ENCODE peak calls at places on chromosomes 5 and 9, in four cellular contexts. U is K562, L is HepG2, I is H1. K is an unnamed sample.

GRCh38 chr9:70816891-70817290 is 304.5 kb downstream of the TRPM3 start:
- DNase-seq in U (no peak), L (no peak), I (no peak), K (no peak)

GRCh38 chr9:76333319-76333880 is 60.8 kb downstream of the RFK start:
- DNase-seq in U (no peak), L (no peak), I (no peak), K (no peak)

GRCh38 chr9:27473135-27473534 is 51.0 kb upstream of the IFNK start:
- DNase-seq in U (peak), L (no peak), I (no peak), K (no peak)

GRCh38 chr9:121194730-121195129 is 6.9 kb downstream of the RAB14 start:
- DNase-seq in U (no peak), L (no peak), I (no peak), K (no peak)

GRCh38 chr5:151406322-151406947 is 41.0 kb upstream of the SLC36A1 start:
- DNase-seq in U (peak), L (peak), I (no peak), K (peak)

GRCh38 chr9:69379250-69379982 is 54.4 kb downstream of the ENTREP1 start:
- DNase-seq in U (no peak), L (no peak), I (no peak), K (peak)

GRCh38 chr5:42645138-42645537 is 111.5 kb upstream of the CCDC152 start:
- DNase-seq in U (no peak), L (no peak), I (no peak), K (no peak)

GRCh38 chr5:177134653-177135225 is 1.2 kb downstream of the NSD1 start:
- DNase-seq in U (no peak), L (no peak), I (no peak), K (no peak)

GRCh38 chr5:163509288-163510040 is 4.0 kb downstream of the MAT2B start:
- DNase-seq in U (no peak), L (peak), I (no peak), K (no peak)

GRCh38 chr9:86642721-86643120 is 288.5 kb upstream of the TUT7 start:
- DNase-seq in U (no peak), L (no peak), I (no peak), K (no peak)

GRCh38 chr5:104297076-104297475 is 734.5 kb upstream of the NUDT12 start:
- DNase-seq in U (no peak), L (no peak), I (no peak), K (no peak)

GRCh38 chr9:133838859-133839507 is 100.8 kb upstream of the SARDH start:
- DNase-seq in U (no peak), L (no peak), I (no peak), K (no peak)

GRCh38 chr9:99257723-99258364 is 35.8 kb downstream of the SEC61B start:
- DNase-seq in U (no peak), L (no peak), I (no peak), K (no peak)

GRCh38 chr9:116098476-116098875 is 55.1 kb upstream of the PAPPA start:
- DNase-seq in U (no peak), L (no peak), I (no peak), K (no peak)

GRCh38 chr5:101785090-101785489 is 511.0 kb downstream of the SLCO4C1 start:
- DNase-seq in U (no peak), L (no peak), I (no peak), K (no peak)

GRCh38 chr5:150255659-150256415 is 33.7 kb downstream of the CAMK2A start:
- DNase-seq in U (no peak), L (peak), I (no peak), K (no peak)

GRCh38 chr5:133222040-133222439 is 170.2 kb downstream of the HSPA4 start:
- DNase-seq in U (no peak), L (no peak), I (no peak), K (no peak)

GRCh38 chr9:93268551-93269314 is 84.8 kb downstream of the WNK2 start:
- DNase-seq in U (no peak), L (no peak), I (no peak), K (no peak)

GRCh38 chr5:147669113-147669869 is 113.2 kb downstream of the JAKMIP2 start:
- DNase-seq in U (no peak), L (no peak), I (no peak), K (no peak)

GRCh38 chr9:591292-591691 is 250.2 kb upstream of the DMRT1 start:
- DNase-seq in U (no peak), L (no peak), I (no peak), K (peak)

GRCh38 chr5:61790007-61790406 is 457.9 kb downstream of the ZSWIM6 start:
- DNase-seq in U (no peak), L (no peak), I (no peak), K (no peak)

DNA sequence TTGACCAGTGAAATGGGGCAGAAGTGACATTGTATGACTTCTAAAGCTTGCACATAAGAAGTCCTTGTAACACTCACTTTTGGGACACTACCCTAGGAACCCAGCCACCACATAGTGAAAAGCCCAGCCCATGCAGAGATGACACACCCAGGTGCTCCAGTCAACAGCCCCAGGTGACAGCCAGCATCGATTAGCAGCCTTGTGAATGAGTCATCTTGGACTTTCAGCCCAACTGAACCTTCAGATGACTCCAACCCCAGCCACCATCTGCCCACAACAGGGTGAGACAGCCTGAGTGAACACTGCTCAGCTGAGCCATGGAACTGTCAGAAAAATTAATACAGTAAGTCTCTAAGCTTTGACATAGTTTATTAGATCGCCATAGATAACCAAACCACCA is 458.6 kb downstream of the ZSWIM6 start:
- DNase-seq in U (no peak), L (peak), I (no peak), K (no peak)
- TF ChIP-seq JUN in U (no peak), L (peak), I (no peak), K (no peak)

GRCh38 chr9:78927099-78927940 is 630.4 kb downstream of the PSAT1 start:
- DNase-seq in U (no peak), L (no peak), I (no peak), K (no peak)

GRCh38 chr9:78918976-78919375 is 622.1 kb downstream of the PSAT1 start:
- DNase-seq in U (no peak), L (no peak), I (no peak), K (no peak)

GRCh38 chr9:78923966-78924659 is 627.2 kb downstream of the PSAT1 start:
- DNase-seq in U (no peak), L (no peak), I (no peak), K (no peak)

GRCh38 chr9:78919701-78920100 is 622.8 kb downstream of the PSAT1 start:
- DNase-seq in U (no peak), L (no peak), I (no peak), K (no peak)

DNA sequence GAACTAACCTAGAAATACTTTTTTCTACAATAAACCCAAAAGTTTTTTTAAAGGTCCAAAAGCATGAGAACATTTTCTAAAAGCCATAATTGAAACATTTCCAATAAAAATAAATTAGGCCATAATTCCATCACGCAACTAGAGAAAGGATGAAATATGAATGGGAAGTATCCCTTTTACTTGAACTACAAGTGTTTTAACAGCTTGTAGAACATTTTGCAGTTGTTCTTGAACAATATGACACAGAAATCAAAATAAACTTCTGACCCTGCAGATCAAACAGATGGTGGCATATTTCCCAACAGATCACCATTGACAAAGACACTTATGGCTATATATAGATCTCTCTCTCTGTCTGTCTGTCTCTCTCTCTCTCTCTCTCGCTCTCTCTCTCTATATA is 624.4 kb downstream of the PSAT1 start:
- DNase-seq in U (no peak), L (no peak), I (no peak), K (no peak)
- TF ChIP-seq RNF2 in U (no peak), L (no peak), I (no peak), K (no peak)

DNA sequence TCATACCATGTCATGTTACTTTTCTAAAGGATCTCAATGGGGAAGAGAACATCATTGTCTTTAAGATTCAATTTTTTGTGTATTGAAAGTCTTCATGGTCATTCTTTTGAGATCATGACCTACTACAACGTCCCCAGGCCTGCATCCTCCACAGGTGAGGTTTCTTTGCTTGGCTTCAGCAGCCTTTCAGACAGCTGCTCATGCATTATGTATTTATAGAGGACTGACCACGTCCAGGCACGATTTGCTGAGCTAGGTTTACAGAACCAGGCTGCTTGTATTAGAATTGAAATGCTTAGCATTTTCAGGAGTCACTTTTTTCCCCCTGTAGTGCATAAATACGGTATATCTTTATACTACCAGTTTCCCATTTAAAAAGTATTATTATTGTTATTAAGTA is 70.4 kb downstream of the LIX1 start:
- DNase-seq in U (no peak), L (no peak), I (no peak), K (no peak)
- TF ChIP-seq JUN in U (no peak), L (no peak), I (no peak), K (no peak)

GRCh38 chr9:137355445-137356365 is 53.6 kb upstream of the NRARP start:
- DNase-seq in U (no peak), L (no peak), I (no peak), K (no peak)

GRCh38 chr9:137354845-137355420 is 52.9 kb upstream of the NRARP start:
- DNase-seq in U (no peak), L (no peak), I (no peak), K (no peak)

GRCh38 chr9:137358126-137358525 is 56.1 kb upstream of the NRARP start:
- DNase-seq in U (no peak), L (no peak), I (no peak), K (no peak)

GRCh38 chr9:137357166-137357565 is 55.1 kb upstream of the NRARP start:
- DNase-seq in U (no peak), L (no peak), I (no peak), K (peak)

GRCh38 chr9:137359850-137360249 is 57.8 kb upstream of the NRARP start:
- DNase-seq in U (no peak), L (no peak), I (no peak), K (no peak)
- TF ChIP-seq RNF2 in U (no peak), L (no peak), I (no peak), K (no peak)

DNA sequence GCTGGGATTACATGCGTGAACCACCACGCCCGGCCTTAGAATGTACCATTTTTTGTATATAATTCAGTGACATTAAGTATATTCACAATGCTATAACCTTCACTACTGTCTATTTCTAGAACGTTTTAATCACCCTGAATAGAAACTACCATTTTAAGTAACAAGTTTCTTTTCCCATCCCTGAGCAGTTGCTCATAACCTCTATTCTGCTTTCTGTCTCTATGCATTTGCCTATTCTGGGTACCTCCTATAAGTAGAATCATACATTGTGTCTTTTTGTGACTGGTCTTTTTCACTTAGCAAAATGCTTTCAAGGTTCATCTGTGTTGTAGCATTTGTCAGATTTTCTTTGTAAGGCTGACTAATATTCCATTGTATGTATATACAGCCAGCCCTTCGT is 39.9 kb downstream of the DDX46 start:
- DNase-seq in U (no peak), L (no peak), I (no peak), K (no peak)
- TF ChIP-seq JUN in U (no peak), L (no peak), I (no peak), K (no peak)